ENCODE peak calls at places on chromosomes 6 and 20, in seven cellular contexts. V is H1, U is IMR-90, A is mesendoderm, S is neuronal stem cell, X is mesenchymal stem cell, M is trophoblast cell. C is an unnamed sample.

GRCh38 chr20:53245581-53245980 is 273.4 kb downstream of the TSHZ2 start:
- DNase-seq in V (no peak), U (no peak), A (no peak), S (no peak), X (no peak), M (peak), C (no peak)

GRCh38 chr6:109484161-109484560 is 1.1 kb upstream of the ZBTB24 start:
- DNase-seq in V (no peak), U (no peak), A (no peak), S (no peak), X (peak), M (no peak), C (no peak)

GRCh38 chr6:21441386-21441785 is 152.2 kb upstream of the SOX4 start:
- DNase-seq in V (no peak), U (peak), A (no peak), S (no peak), X (no peak), M (no peak), C (no peak)

GRCh38 chr6:144190593-144190992 is 40.3 kb downstream of the STX11 start:
- DNase-seq in V (no peak), U (peak), A (no peak), S (no peak), X (peak), M (peak), C (no peak)

GRCh38 chr6:144768676-144769599 is 483.8 kb downstream of the UTRN start:
- DNase-seq in V (no peak), U (no peak), A (no peak), S (no peak), X (no peak), M (no peak), C (no peak)

GRCh38 chr6:148027201-148027600 is 315.4 kb upstream of the SASH1 start:
- DNase-seq in V (no peak), U (no peak), A (no peak), S (no peak), X (no peak), M (no peak), C (no peak)

GRCh38 chr20:32179515-32179914 is 28.0 kb downstream of the PLAGL2 start:
- DNase-seq in V (no peak), U (no peak), A (no peak), S (no peak), X (no peak), M (no peak), C (no peak)

GRCh38 chr6:3751730-3752537 is 421 bp upstream of the PXDC1 start:
- DNase-seq in V (peak), U (peak), A (peak), S (peak), X (peak), M (peak), C (peak)

GRCh38 chr6:16787128-16787685 is 25.9 kb upstream of the ATXN1 start:
- DNase-seq in V (no peak), U (no peak), A (no peak), S (no peak), X (no peak), M (no peak), C (no peak)

GRCh38 chr6:79466222-79466834 is 70.9 kb downstream of the LCA5 start:
- DNase-seq in V (no peak), U (peak), A (peak), S (peak), X (peak), M (no peak), C (no peak)

GRCh38 chr20:53146201-53146891 is 174.2 kb downstream of the TSHZ2 start:
- DNase-seq in V (no peak), U (no peak), A (no peak), S (no peak), X (no peak), M (no peak), C (no peak)

GRCh38 chr6:96436398-96436797 is 85.2 kb upstream of the UFL1 start:
- DNase-seq in V (no peak), U (no peak), A (no peak), S (no peak), X (no peak), M (peak), C (no peak)

DNA sequence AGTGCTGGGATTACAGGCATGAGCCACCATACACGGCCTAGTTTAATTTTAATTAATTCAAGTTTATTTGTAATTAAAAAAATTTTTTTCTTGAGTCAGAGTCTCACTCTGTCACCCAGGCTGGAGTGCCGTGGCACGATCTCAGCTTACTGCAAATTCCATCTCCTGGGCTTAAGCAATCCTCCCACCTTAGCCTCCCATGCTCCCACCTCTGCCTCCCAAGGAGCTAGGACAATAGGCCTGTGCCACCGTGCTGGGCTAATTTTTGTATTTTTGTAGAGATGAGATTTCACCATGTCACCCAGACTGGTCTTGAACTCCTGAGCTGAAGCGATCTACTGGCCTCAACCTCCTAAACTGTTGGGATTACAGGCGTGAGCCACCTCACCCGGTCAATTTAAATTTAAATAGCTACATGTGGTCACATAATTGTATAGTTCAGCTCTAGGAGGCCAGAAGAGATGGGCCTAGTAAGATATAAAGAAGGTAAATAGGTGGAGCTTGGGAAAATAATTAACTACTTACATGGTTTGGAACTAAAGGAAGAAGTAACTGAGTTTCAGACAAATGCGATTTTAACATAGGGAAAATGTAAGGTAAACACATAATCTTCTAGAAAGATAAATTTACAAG is 220.0 kb upstream of the CITED2 start:
- DNase-seq in V (no peak), U (no peak), A (no peak), S (no peak), X (no peak), M (no peak), C (no peak)
- H3K4ac ChIP-seq in V (no peak), U (peak), A (no peak), S (no peak), X (no peak), M (no peak), C (no peak)

DNA sequence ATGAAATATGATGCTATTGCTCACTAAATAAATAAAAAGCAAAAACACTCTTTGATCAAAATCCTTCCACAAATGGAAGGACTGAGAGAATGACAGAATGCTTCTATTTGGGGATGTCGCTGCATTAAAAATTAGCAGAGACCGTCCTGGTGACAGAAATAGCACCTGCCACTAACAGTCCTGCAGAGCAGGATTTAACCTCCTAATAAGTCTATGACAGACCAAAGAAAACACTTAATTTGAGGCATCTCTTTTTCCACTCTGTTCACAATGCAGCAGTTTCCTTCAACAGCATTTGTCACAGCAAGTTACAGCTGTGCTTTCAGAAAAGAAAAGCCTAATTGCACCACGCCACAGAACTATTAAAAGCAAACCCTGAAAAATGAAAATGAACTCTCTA is 140.6 kb upstream of the BEND6 start:
- DNase-seq in V (no peak), U (no peak), A (no peak), S (no peak), X (no peak), M (no peak), C (no peak)
- H3K18ac ChIP-seq in V (no peak), U (no peak), A (no peak), S (no peak), X (no peak), M (no peak), C (no peak)

DNA sequence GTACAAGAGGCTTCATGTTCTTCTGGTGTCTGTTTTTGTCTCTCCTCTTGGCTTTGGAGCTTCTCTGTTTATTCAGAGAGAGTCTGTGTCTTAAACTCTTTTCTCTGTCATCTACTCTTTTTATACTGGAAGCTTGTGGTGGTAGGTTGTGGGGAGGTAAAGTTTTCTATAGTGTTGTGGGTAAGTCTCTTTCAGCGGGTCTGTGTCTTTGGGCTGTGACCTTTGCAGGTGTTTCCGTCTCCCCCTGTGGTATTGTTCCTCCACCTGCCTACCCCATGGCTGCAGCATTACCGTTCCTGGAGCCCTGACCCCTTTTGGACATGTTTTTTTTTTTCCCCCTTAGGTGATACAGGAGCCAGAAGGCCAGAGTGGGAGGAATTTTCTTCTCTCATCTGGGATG is 37.9 kb upstream of the FERMT1 start:
- DNase-seq in V (no peak), U (no peak), A (no peak), S (no peak), X (no peak), M (no peak), C (no peak)
- H3K4ac ChIP-seq in V (no peak), U (no peak), A (no peak), S (no peak), X (no peak), M (no peak), C (no peak)

GRCh38 chr6:29816030-29816429 is 11.6 kb upstream of the HLA-G start:
- DNase-seq in V (no peak), U (no peak), A (no peak), S (no peak), X (no peak), M (no peak), C (no peak)
- H3K18ac ChIP-seq in V (no peak), U (no peak), A (no peak), S (no peak), X (no peak), M (no peak), C (no peak)

C was measured in H9.